ENCODE peak calls at places on chromosomes 5 and 9, in five cellular contexts. R is naive thymus-derived CD8-positive, alpha-beta T cell; F is glomerular endothelial cell; U is Calu3; P is NCI-H510A. E is an unnamed sample.

GRCh38 chr5:172778223-172778814 is 7.3 kb upstream of the DUSP1 start:
- DNase-seq in P (no peak), F (no peak), U (peak), R (no peak), E (peak)

GRCh38 chr5:32339198-32339597 is 26.5 kb upstream of the MTMR12 start:
- DNase-seq in U (no peak), R (no peak), F (no peak), P (no peak), E (no peak)

GRCh38 chr5:52139888-52140580 is 647.7 kb upstream of the ITGA1 start:
- DNase-seq in P (no peak), R (no peak), F (peak), U (no peak), E (no peak)

GRCh38 chr9:132498811-132499210 is 83.6 kb upstream of the BARHL1 start:
- DNase-seq in F (no peak), U (no peak), P (no peak), R (no peak), E (no peak)

GRCh38 chr5:142584843-142585242 is 101.0 kb downstream of the FGF1 start:
- DNase-seq in R (no peak), U (no peak), P (no peak), F (no peak), E (no peak)

GRCh38 chr5:150780180-150780692 is 1.7 kb downstream of the SMIM3 start:
- DNase-seq in R (no peak), U (no peak), P (no peak), F (no peak), E (no peak)

GRCh38 chr9:120571443-120572257 is 8.3 kb downstream of the CDK5RAP2 start:
- DNase-seq in F (no peak), U (no peak), R (no peak), P (no peak), E (no peak)

GRCh38 chr9:92706218-92706940 is 36.4 kb upstream of the IPPK start:
- DNase-seq in P (no peak), R (no peak), U (peak), F (no peak), E (peak)

GRCh38 chr5:179345429-179346321 is at the start of gene ADAMTS2:
- DNase-seq in R (no peak), F (no peak), U (no peak), P (no peak), E (no peak)

GRCh38 chr5:121841900-121842299 is 9.8 kb upstream of the FTMT start:
- DNase-seq in U (no peak), F (no peak), P (no peak), R (no peak), E (no peak)

GRCh38 chr5:62578540-62578939 is at the start of gene LRRC70:
- DNase-seq in F (peak), U (no peak), P (no peak), R (peak), E (no peak)

GRCh38 chr5:121053055-121053985 is 589.2 kb downstream of the PRR16 start:
- DNase-seq in F (no peak), R (no peak), U (no peak), P (no peak), E (no peak)

GRCh38 chr9:128143409-128144238 is 5.6 kb upstream of the LCN2 start:
- DNase-seq in F (no peak), R (no peak), U (peak), P (no peak), E (no peak)

GRCh38 chr9:134536101-134536900 is 105.3 kb upstream of the COL5A1 start:
- DNase-seq in R (no peak), U (no peak), P (no peak), F (no peak), E (no peak)

GRCh38 chr9:15404171-15404570 is 18.5 kb upstream of the SNAPC3 start:
- DNase-seq in F (no peak), P (no peak), R (no peak), U (no peak), E (no peak)

GRCh38 chr9:34633851-34634550 is 3.6 kb downstream of the SIGMAR1 start:
- DNase-seq in P (no peak), R (peak), U (peak), F (no peak), E (peak)

GRCh38 chr5:141846031-141846430 is 32.2 kb downstream of the PCDH1 start:
- DNase-seq in F (no peak), R (no peak), U (no peak), P (peak), E (no peak)

GRCh38 chr5:683619-684481 is 9.3 kb downstream of the TPPP start:
- DNase-seq in U (no peak), P (no peak), F (no peak), R (no peak), E (no peak)

GRCh38 chr5:133930061-133930823 is 38.2 kb downstream of the C5orf15 start:
- DNase-seq in P (no peak), U (no peak), F (no peak), R (peak), E (no peak)

GRCh38 chr5:14696057-14696456 is 31.5 kb downstream of the OTULIN start:
- DNase-seq in F (no peak), R (no peak), P (no peak), U (no peak), E (peak)

GRCh38 chr9:78032599-78033457 is 1.2 kb upstream of the GNAQ start:
- DNase-seq in P (no peak), F (no peak), R (peak), U (no peak), E (no peak)

GRCh38 chr5:956941-957729 is 51.5 kb upstream of the NKD2 start:
- DNase-seq in R (peak), F (peak), U (peak), P (no peak), E (no peak)

GRCh38 chr9:15355669-15356068 is 48.7 kb upstream of the TTC39B start:
- DNase-seq in P (no peak), R (no peak), U (no peak), F (no peak), E (no peak)

GRCh38 chr9:113913426-113914195 is 37.5 kb downstream of the ZNF618 start:
- DNase-seq in F (no peak), R (no peak), U (no peak), P (no peak), E (no peak)

GRCh38 chr5:44542470-44542869 is 153.2 kb upstream of the FGF10 start:
- DNase-seq in F (no peak), U (no peak), P (no peak), R (no peak), E (no peak)

GRCh38 chr9:72427801-72428200 is 62.8 kb upstream of the ZFAND5 start:
- DNase-seq in U (no peak), F (no peak), R (no peak), P (no peak), E (no peak)

GRCh38 chr5:167147879-167148278 is 1143.6 kb upstream of the WWC1 start:
- DNase-seq in U (no peak), F (no peak), P (no peak), R (no peak), E (no peak)

GRCh38 chr9:120919639-120920494 is 6.7 kb downstream of the TRAF1 start:
- DNase-seq in U (no peak), R (no peak), F (no peak), P (no peak), E (no peak)

GRCh38 chr5:37886207-37886905 is 46.5 kb upstream of the GDNF start:
- DNase-seq in R (no peak), P (no peak), F (no peak), U (no peak), E (no peak)